ENCODE peak calls at places on chromosomes 7 and 10, in seven cellular contexts. N, S, E, C, W, T and P are unnamed samples.

GRCh38 chr7:50531401-50531906 is 33.8 kb downstream of the DDC start:
- DNase-seq in N (no peak), S (no peak), E (no peak), C (no peak), W (peak; percentile 37), T (peak; percentile 70), P (peak; percentile 84)

GRCh38 chr10:131938681-131939080 is 37.9 kb downstream of the PPP2R2D start:
- DNase-seq in N (no peak), S (no peak), E (no peak), C (no peak), W (no peak), T (no peak), P (no peak)

GRCh38 chr10:131997366-131998049 is 15.8 kb upstream of the BNIP3 start:
- DNase-seq in N (no peak), S (peak; percentile 84), E (peak; percentile 58), C (peak; percentile 57), W (peak; percentile 47), T (peak; percentile 86), P (peak; percentile 87)

GRCh38 chr10:47406870-47407648 is 23.0 kb upstream of the ZNF488 start:
- DNase-seq in N (no peak), S (no peak), E (peak; percentile 36), C (no peak), W (no peak), T (peak; percentile 79), P (peak; percentile 96)

GRCh38 chr10:129079705-129080104 is 387.3 kb upstream of the MGMT start:
- DNase-seq in N (no peak), S (peak; percentile 46), E (no peak), C (no peak), W (peak; percentile 25), T (no peak), P (no peak)

GRCh38 chr7:81819861-81820260 is 50.0 kb upstream of the HGF start:
- DNase-seq in N (no peak), S (no peak), E (no peak), C (no peak), W (no peak), T (no peak), P (no peak)

GRCh38 chr10:24277771-24278518 is 69.0 kb downstream of the KIAA1217 start:
- DNase-seq in N (no peak), S (no peak), E (no peak), C (no peak), W (no peak), T (peak; percentile 71), P (peak; percentile 75)

GRCh38 chr10:117165557-117166419 is 27.7 kb upstream of the VAX1 start:
- DNase-seq in N (no peak), S (peak; percentile 30), E (peak; percentile 88), C (peak; percentile 86), W (no peak), T (peak; percentile 47), P (no peak)

GRCh38 chr10:126376956-126377355 is 11.3 kb downstream of the ADAM12 start:
- DNase-seq in N (no peak), S (no peak), E (no peak), C (no peak), W (no peak), T (peak; percentile 71), P (peak; percentile 72)

GRCh38 chr10:55024718-55025117 is 223.7 kb upstream of the PCDH15 start:
- DNase-seq in N (no peak), S (no peak), E (no peak), C (no peak), W (no peak), T (no peak), P (no peak)

GRCh38 chr7:35831208-35831607 is 30.4 kb downstream of the SEPTIN7 start:
- DNase-seq in N (no peak), S (no peak), E (no peak), C (no peak), W (no peak), T (no peak), P (no peak)

GRCh38 chr7:33087356-33087755 is 21.8 kb downstream of the RP9 start:
- DNase-seq in N (no peak), S (no peak), E (no peak), C (no peak), W (no peak), T (no peak), P (no peak)

GRCh38 chr7:153190452-153190851 is 430.9 kb downstream of the ACTR3B start:
- DNase-seq in N (no peak), S (no peak), E (peak; percentile 73), C (peak; percentile 37), W (no peak), T (peak; percentile 5), P (no peak)

GRCh38 chr7:28747404-28747803 is 210.7 kb downstream of the TRIL start:
- DNase-seq in N (no peak), S (no peak), E (no peak), C (no peak), W (no peak), T (no peak), P (no peak)

GRCh38 chr10:30786131-30786530 is 156.6 kb upstream of the LYZL2 start:
- DNase-seq in N (no peak), S (no peak), E (no peak), C (no peak), W (no peak), T (peak; percentile 66), P (no peak)

GRCh38 chr7:76011437-76011836 is 17.0 kb upstream of the TMEM120A start:
- DNase-seq in N (no peak), S (peak; percentile 53), E (no peak), C (no peak), W (no peak), T (peak; percentile 89), P (no peak)

GRCh38 chr10:30751678-30752331 is 122.3 kb upstream of the LYZL2 start:
- DNase-seq in N (no peak), S (peak; percentile 81), E (peak; percentile 73), C (peak; percentile 80), W (peak; percentile 56), T (peak; percentile 72), P (peak; percentile 56)

GRCh38 chr10:27366769-27367168 is 126.2 kb upstream of the ACBD5 start:
- DNase-seq in N (no peak), S (no peak), E (no peak), C (no peak), W (no peak), T (no peak), P (no peak)

GRCh38 chr7:17638727-17639126 is 301.6 kb downstream of the SNX13 start:
- DNase-seq in N (no peak), S (no peak), E (no peak), C (no peak), W (no peak), T (no peak), P (peak; percentile 89)

GRCh38 chr10:109018892-109019507 is 904.3 kb downstream of the XPNPEP1 start:
- DNase-seq in N (no peak), S (no peak), E (no peak), C (no peak), W (no peak), T (peak; percentile 4), P (peak; percentile 13)
- TF ChIP-seq CTCF in N (no peak), S (no peak), E (no peak), C (no peak), W (no peak), T (no peak), P (peak; percentile 36)

GRCh38 chr10:36819781-36820180 is 305.6 kb upstream of the ANKRD30A start:
- DNase-seq in N (no peak), S (no peak), E (no peak), C (no peak), W (no peak), T (no peak), P (no peak)
- TF ChIP-seq CTCF in N (no peak), S (no peak), E (no peak), C (no peak), W (no peak), T (no peak), P (no peak)

DNA sequence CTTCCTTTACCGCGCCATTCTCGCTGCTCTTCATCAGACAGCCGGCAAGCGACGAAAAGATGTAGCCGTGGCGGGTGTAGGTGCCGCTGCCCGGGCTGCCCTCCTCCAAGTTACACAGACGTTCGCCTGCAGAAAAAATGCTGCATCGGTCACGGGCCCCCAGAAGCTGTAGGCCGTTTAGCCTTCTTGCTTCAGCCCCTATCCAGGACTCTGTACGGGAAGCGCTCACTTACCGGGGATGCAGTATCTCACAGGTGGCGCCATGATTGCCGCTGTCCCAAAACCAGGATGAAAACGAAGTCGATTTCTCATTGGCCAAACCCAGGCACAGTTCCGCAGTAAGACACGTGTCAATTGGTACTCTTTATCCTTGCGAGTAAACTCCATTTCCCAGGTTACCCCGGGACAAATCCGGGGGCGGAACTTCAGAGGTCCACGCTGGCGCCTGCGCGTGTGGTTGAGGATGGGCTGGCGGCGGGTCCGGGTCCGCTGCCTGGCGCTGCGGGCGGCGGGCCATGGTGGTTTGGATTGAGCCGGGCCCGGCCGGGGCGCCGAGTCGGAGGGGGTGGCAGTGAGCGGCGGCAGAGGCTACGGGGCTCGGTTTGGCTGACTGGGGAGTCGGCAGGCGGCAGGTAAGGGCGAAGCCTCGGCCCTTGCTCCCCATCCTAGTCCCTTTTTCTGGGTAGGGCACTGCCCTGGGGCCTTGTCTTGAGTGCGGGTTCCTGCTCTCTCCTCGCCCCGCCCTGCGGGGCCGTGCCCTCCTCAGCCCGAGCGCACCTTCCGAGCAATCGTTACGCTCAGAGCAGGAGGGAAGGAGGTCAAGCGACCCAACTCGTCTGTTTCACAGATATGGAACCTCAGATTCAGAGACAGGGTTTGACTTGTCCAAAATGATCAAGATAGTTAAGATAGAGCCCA is at the start of the genes EXOSC1 and ZDHHC16:
- DNase-seq in N (peak; percentile 92), S (peak; percentile 90), E (peak; percentile 97), C (peak; percentile 95), W (peak; percentile 96), T (peak; percentile 97), P (peak; percentile 97)
- TF ChIP-seq CTCF in N (no peak), S (peak; percentile 6), E (peak; percentile 24), C (no peak), W (no peak), T (no peak), P (no peak)

GRCh38 chr10:17113346-17113745 is 16.3 kb downstream of the CUBN start:
- DNase-seq in N (no peak), S (no peak), E (no peak), C (no peak), W (no peak), T (no peak), P (peak; percentile 68)

GRCh38 chr10:17116193-17116592 is 13.4 kb downstream of the CUBN start:
- DNase-seq in N (no peak), S (no peak), E (no peak), C (no peak), W (no peak), T (no peak), P (no peak)

GRCh38 chr10:17112566-17112965 is 17.0 kb downstream of the CUBN start:
- DNase-seq in N (no peak), S (no peak), E (no peak), C (no peak), W (no peak), T (no peak), P (no peak)

GRCh38 chr10:17113889-17114288 is 15.7 kb downstream of the CUBN start:
- DNase-seq in N (no peak), S (peak; percentile 55), E (no peak), C (no peak), W (no peak), T (peak; percentile 47), P (peak; percentile 68)

GRCh38 chr10:17115683-17116082 is 13.9 kb downstream of the CUBN start:
- DNase-seq in N (no peak), S (no peak), E (no peak), C (no peak), W (no peak), T (peak; percentile 49), P (no peak)
- TF ChIP-seq CTCF in N (no peak), S (no peak), E (no peak), C (no peak), W (no peak), T (no peak), P (no peak)